ENCODE peak calls at places on chromosomes 13 and 19, in ten cellular contexts. One of them, this sample, is unnamed.
A peak's percentile ranks its signal among the peaks of the same experiment; 100 is the strongest.

GRCh38 chr19:33503791-33504444 is 17.7 kb downstream of the PEPD start:
- DNase-seq in NAMALWA: no peak
- DNase-seq in memory B cell: no peak
- DNase-seq in amygdala: no peak
- DNase-seq in fibroblast of mammary gland: no peak
- DNase-seq in suprapubic skin: no peak
- DNase-seq in NCI-H510A treated with DMSO at 0.1 percent for 48 hours: no peak
- DNase-seq in NCI-H226: no peak
- DNase-seq in NCI-H524 treated with DMSO at 0.1 percent for 48 hours: no peak
- DNase-seq in heart right ventricle: no peak
- DNase-seq in this sample: no peak

GRCh38 chr19:44643605-44644390 is at the start of gene PVR:
- DNase-seq in fibroblast of mammary gland: peak; percentile 57
- DNase-seq in NCI-H226: peak; percentile 74
- DNase-seq in memory B cell: no peak
- DNase-seq in NAMALWA: no peak
- DNase-seq in amygdala: peak; percentile 63
- DNase-seq in heart right ventricle: peak; percentile 81
- DNase-seq in NCI-H524 treated with DMSO at 0.1 percent for 48 hours: peak; percentile 22
- DNase-seq in NCI-H510A treated with DMSO at 0.1 percent for 48 hours: peak; percentile 51
- DNase-seq in suprapubic skin: no peak
- DNase-seq in this sample: no peak

GRCh38 chr13:32246468-32246867 is 68.7 kb downstream of the ZAR1L start:
- DNase-seq in memory B cell: peak; percentile 24
- DNase-seq in NAMALWA: peak; percentile 79
- DNase-seq in NCI-H226: peak; percentile 10
- DNase-seq in NCI-H510A treated with DMSO at 0.1 percent for 48 hours: peak; percentile 17
- DNase-seq in fibroblast of mammary gland: peak; percentile 83
- DNase-seq in NCI-H524 treated with DMSO at 0.1 percent for 48 hours: peak; percentile 38
- DNase-seq in heart right ventricle: peak; percentile 24
- DNase-seq in suprapubic skin: no peak
- DNase-seq in amygdala: no peak
- DNase-seq in this sample: peak; percentile 6

GRCh38 chr19:37452500-37453245 is 14.6 kb downstream of the ZNF569 start:
- DNase-seq in amygdala: no peak
- DNase-seq in NCI-H524 treated with DMSO at 0.1 percent for 48 hours: no peak
- DNase-seq in NCI-H226: no peak
- DNase-seq in NCI-H510A treated with DMSO at 0.1 percent for 48 hours: no peak
- DNase-seq in heart right ventricle: no peak
- DNase-seq in NAMALWA: no peak
- DNase-seq in fibroblast of mammary gland: no peak
- DNase-seq in memory B cell: no peak
- DNase-seq in suprapubic skin: no peak
- DNase-seq in this sample: no peak

GRCh38 chr19:34269968-34270621 is 15.7 kb downstream of the GARRE1 start:
- DNase-seq in NCI-H226: peak; percentile 44
- DNase-seq in fibroblast of mammary gland: peak; percentile 50
- DNase-seq in NCI-H524 treated with DMSO at 0.1 percent for 48 hours: no peak
- DNase-seq in amygdala: peak; percentile 20
- DNase-seq in NAMALWA: peak; percentile 81
- DNase-seq in heart right ventricle: peak; percentile 57
- DNase-seq in suprapubic skin: no peak
- DNase-seq in NCI-H510A treated with DMSO at 0.1 percent for 48 hours: no peak
- DNase-seq in memory B cell: peak; percentile 50
- DNase-seq in this sample: peak; percentile 87

GRCh38 chr13:112774448-112774792 is 84.6 kb downstream of the ATP11A start:
- DNase-seq in NAMALWA: no peak
- DNase-seq in suprapubic skin: no peak
- DNase-seq in NCI-H226: no peak
- DNase-seq in memory B cell: no peak
- DNase-seq in NCI-H510A treated with DMSO at 0.1 percent for 48 hours: no peak
- DNase-seq in fibroblast of mammary gland: no peak
- DNase-seq in heart right ventricle: no peak
- DNase-seq in NCI-H524 treated with DMSO at 0.1 percent for 48 hours: no peak
- DNase-seq in amygdala: no peak
- DNase-seq in this sample: no peak

GRCh38 chr13:51645154-51645650 is 60.9 kb downstream of the WDFY2 start:
- DNase-seq in NCI-H226: peak; percentile 62
- DNase-seq in NCI-H524 treated with DMSO at 0.1 percent for 48 hours: no peak
- DNase-seq in amygdala: no peak
- DNase-seq in NAMALWA: peak; percentile 89
- DNase-seq in fibroblast of mammary gland: peak; percentile 85
- DNase-seq in NCI-H510A treated with DMSO at 0.1 percent for 48 hours: no peak
- DNase-seq in suprapubic skin: no peak
- DNase-seq in memory B cell: peak; percentile 56
- DNase-seq in heart right ventricle: no peak
- DNase-seq in this sample: peak; percentile 67

GRCh38 chr13:102003848-102004570 is 397.8 kb downstream of the FGF14 start:
- DNase-seq in suprapubic skin: no peak
- DNase-seq in NCI-H524 treated with DMSO at 0.1 percent for 48 hours: no peak
- DNase-seq in fibroblast of mammary gland: peak; percentile 73
- DNase-seq in amygdala: no peak
- DNase-seq in NAMALWA: no peak
- DNase-seq in NCI-H226: no peak
- DNase-seq in heart right ventricle: no peak
- DNase-seq in NCI-H510A treated with DMSO at 0.1 percent for 48 hours: no peak
- DNase-seq in memory B cell: no peak
- DNase-seq in this sample: no peak

GRCh38 chr19:10116866-10117616 is 2.7 kb downstream of the EIF3G start:
- DNase-seq in NCI-H524 treated with DMSO at 0.1 percent for 48 hours: no peak
- DNase-seq in suprapubic skin: no peak
- DNase-seq in NCI-H226: no peak
- DNase-seq in NAMALWA: no peak
- DNase-seq in NCI-H510A treated with DMSO at 0.1 percent for 48 hours: no peak
- DNase-seq in amygdala: no peak
- DNase-seq in fibroblast of mammary gland: no peak
- DNase-seq in heart right ventricle: no peak
- DNase-seq in memory B cell: no peak
- DNase-seq in this sample: no peak

GRCh38 chr13:20475927-20476691 is 49.5 kb downstream of the CRYL1 start:
- DNase-seq in NCI-H510A treated with DMSO at 0.1 percent for 48 hours: peak; percentile 12
- DNase-seq in fibroblast of mammary gland: no peak
- DNase-seq in suprapubic skin: no peak
- DNase-seq in amygdala: no peak
- DNase-seq in memory B cell: no peak
- DNase-seq in heart right ventricle: no peak
- DNase-seq in NAMALWA: peak; percentile 30
- DNase-seq in NCI-H226: no peak
- DNase-seq in NCI-H524 treated with DMSO at 0.1 percent for 48 hours: no peak
- DNase-seq in this sample: peak; percentile 65

GRCh38 chr13:29918845-29919244 is 68.4 kb upstream of the UBL3 start:
- DNase-seq in memory B cell: no peak
- DNase-seq in NCI-H226: peak; percentile 62
- DNase-seq in NCI-H524 treated with DMSO at 0.1 percent for 48 hours: no peak
- DNase-seq in NAMALWA: no peak
- DNase-seq in fibroblast of mammary gland: peak; percentile 96
- DNase-seq in heart right ventricle: no peak
- DNase-seq in suprapubic skin: no peak
- DNase-seq in amygdala: no peak
- DNase-seq in NCI-H510A treated with DMSO at 0.1 percent for 48 hours: peak; percentile 7
- DNase-seq in this sample: no peak

GRCh38 chr19:16573296-16573695 is 1.1 kb upstream of the SLC35E1 start:
- DNase-seq in memory B cell: no peak
- DNase-seq in NAMALWA: no peak
- DNase-seq in NCI-H510A treated with DMSO at 0.1 percent for 48 hours: no peak
- DNase-seq in NCI-H226: no peak
- DNase-seq in NCI-H524 treated with DMSO at 0.1 percent for 48 hours: no peak
- DNase-seq in amygdala: no peak
- DNase-seq in heart right ventricle: no peak
- DNase-seq in fibroblast of mammary gland: no peak
- DNase-seq in suprapubic skin: no peak
- DNase-seq in this sample: no peak

GRCh38 chr13:20390526-20391175 is 135.0 kb downstream of the CRYL1 start:
- DNase-seq in NAMALWA: no peak
- DNase-seq in memory B cell: no peak
- DNase-seq in fibroblast of mammary gland: no peak
- DNase-seq in NCI-H524 treated with DMSO at 0.1 percent for 48 hours: no peak
- DNase-seq in heart right ventricle: no peak
- DNase-seq in suprapubic skin: no peak
- DNase-seq in NCI-H226: no peak
- DNase-seq in NCI-H510A treated with DMSO at 0.1 percent for 48 hours: no peak
- DNase-seq in amygdala: no peak
- DNase-seq in this sample: no peak

GRCh38 chr13:90613076-90613795 is 734.3 kb upstream of the MIR17HG start:
- DNase-seq in memory B cell: no peak
- DNase-seq in fibroblast of mammary gland: no peak
- DNase-seq in heart right ventricle: no peak
- DNase-seq in NCI-H510A treated with DMSO at 0.1 percent for 48 hours: no peak
- DNase-seq in NCI-H226: no peak
- DNase-seq in NAMALWA: no peak
- DNase-seq in NCI-H524 treated with DMSO at 0.1 percent for 48 hours: peak; percentile 91
- DNase-seq in amygdala: no peak
- DNase-seq in suprapubic skin: no peak
- DNase-seq in this sample: no peak

GRCh38 chr13:45847554-45848224 is 3.9 kb downstream of the SIAH3 start:
- DNase-seq in heart right ventricle: peak; percentile 22
- DNase-seq in NAMALWA: peak; percentile 39
- DNase-seq in suprapubic skin: no peak
- DNase-seq in fibroblast of mammary gland: no peak
- DNase-seq in NCI-H510A treated with DMSO at 0.1 percent for 48 hours: no peak
- DNase-seq in amygdala: no peak
- DNase-seq in NCI-H226: peak; percentile 26
- DNase-seq in memory B cell: no peak
- DNase-seq in NCI-H524 treated with DMSO at 0.1 percent for 48 hours: peak; percentile 24
- DNase-seq in this sample: no peak

GRCh38 chr19:33766623-33767022 is 30.0 kb upstream of the KCTD15 start:
- DNase-seq in heart right ventricle: no peak
- DNase-seq in suprapubic skin: no peak
- DNase-seq in NAMALWA: no peak
- DNase-seq in NCI-H226: no peak
- DNase-seq in NCI-H510A treated with DMSO at 0.1 percent for 48 hours: no peak
- DNase-seq in memory B cell: no peak
- DNase-seq in fibroblast of mammary gland: no peak
- DNase-seq in amygdala: no peak
- DNase-seq in NCI-H524 treated with DMSO at 0.1 percent for 48 hours: no peak
- DNase-seq in this sample: no peak

GRCh38 chr13:38667526-38668094 is 19.3 kb upstream of the FREM2 start:
- DNase-seq in heart right ventricle: no peak
- DNase-seq in amygdala: no peak
- DNase-seq in fibroblast of mammary gland: no peak
- DNase-seq in NCI-H226: no peak
- DNase-seq in suprapubic skin: no peak
- DNase-seq in NCI-H510A treated with DMSO at 0.1 percent for 48 hours: no peak
- DNase-seq in NCI-H524 treated with DMSO at 0.1 percent for 48 hours: no peak
- DNase-seq in memory B cell: no peak
- DNase-seq in NAMALWA: no peak
- DNase-seq in this sample: no peak

GRCh38 chr19:39110263-39110967 is 15.2 kb upstream of the PAK4 start:
- DNase-seq in NCI-H524 treated with DMSO at 0.1 percent for 48 hours: no peak
- DNase-seq in fibroblast of mammary gland: peak; percentile 19
- DNase-seq in NCI-H510A treated with DMSO at 0.1 percent for 48 hours: peak; percentile 53
- DNase-seq in memory B cell: peak; percentile 77
- DNase-seq in suprapubic skin: no peak
- DNase-seq in amygdala: peak; percentile 47
- DNase-seq in NAMALWA: peak; percentile 71
- DNase-seq in heart right ventricle: peak; percentile 51
- DNase-seq in NCI-H226: peak; percentile 15
- DNase-seq in this sample: peak; percentile 62

GRCh38 chr13:79541426-79542049 is 60.6 kb downstream of the NDFIP2 start:
- DNase-seq in NCI-H524 treated with DMSO at 0.1 percent for 48 hours: no peak
- DNase-seq in memory B cell: no peak
- DNase-seq in heart right ventricle: no peak
- DNase-seq in NCI-H510A treated with DMSO at 0.1 percent for 48 hours: peak; percentile 1
- DNase-seq in NAMALWA: peak; percentile 88
- DNase-seq in fibroblast of mammary gland: peak; percentile 75
- DNase-seq in suprapubic skin: no peak
- DNase-seq in amygdala: no peak
- DNase-seq in NCI-H226: peak; percentile 11
- DNase-seq in this sample: peak; percentile 41

GRCh38 chr19:35328851-35329285 is at the start of gene CD22:
- DNase-seq in NCI-H510A treated with DMSO at 0.1 percent for 48 hours: no peak
- DNase-seq in memory B cell: peak; percentile 68
- DNase-seq in NCI-H524 treated with DMSO at 0.1 percent for 48 hours: no peak
- DNase-seq in heart right ventricle: no peak
- DNase-seq in amygdala: no peak
- DNase-seq in NCI-H226: no peak
- DNase-seq in suprapubic skin: no peak
- DNase-seq in fibroblast of mammary gland: no peak
- DNase-seq in NAMALWA: peak; percentile 85
- DNase-seq in this sample: peak; percentile 87

GRCh38 chr13:47420568-47420967 is 523.7 kb upstream of the HTR2A start:
- DNase-seq in NAMALWA: no peak
- DNase-seq in NCI-H510A treated with DMSO at 0.1 percent for 48 hours: no peak
- DNase-seq in NCI-H226: no peak
- DNase-seq in heart right ventricle: no peak
- DNase-seq in NCI-H524 treated with DMSO at 0.1 percent for 48 hours: no peak
- DNase-seq in amygdala: no peak
- DNase-seq in memory B cell: no peak
- DNase-seq in fibroblast of mammary gland: peak; percentile 61
- DNase-seq in suprapubic skin: no peak
- DNase-seq in this sample: no peak

GRCh38 chr19:57558525-57558924 is 1.1 kb downstream of the ZNF550 start:
- DNase-seq in memory B cell: no peak
- DNase-seq in NAMALWA: no peak
- DNase-seq in NCI-H226: no peak
- DNase-seq in amygdala: no peak
- DNase-seq in heart right ventricle: no peak
- DNase-seq in suprapubic skin: no peak
- DNase-seq in NCI-H510A treated with DMSO at 0.1 percent for 48 hours: no peak
- DNase-seq in NCI-H524 treated with DMSO at 0.1 percent for 48 hours: no peak
- DNase-seq in fibroblast of mammary gland: peak; percentile 36
- DNase-seq in this sample: no peak

This sample was measured in naive B cell.